ENCODE peak calls at places on chromosome 13, in ten cellular contexts. Q is left lung, S is right lobe of liver, K is epithelial cell of esophagus, H is MM.1S, E is IMR-90, G is adrenal gland, O is ovary, B is AG10803, Z is foreskin fibroblast. N is an unnamed sample.

GRCh38 chr13:34941436-34941834 is 635 bp upstream of the NBEA start:
- DNase-seq in G (no peak), K (no peak), B (no peak), S (no peak), E (no peak), Z (no peak), H (peak; percentile 17), O (no peak), Q (no peak), N (no peak)

GRCh38 chr13:19713186-19713965 is 69.4 kb downstream of the PSPC1 start:
- DNase-seq in Z (peak; percentile 30), G (no peak), K (peak; percentile 47), B (peak; percentile 46), H (no peak), O (no peak), S (no peak), E (peak; percentile 85), Q (no peak), N (peak; percentile 81)

GRCh38 chr13:98509271-98510155 is 67.4 kb downstream of the STK24 start:
- DNase-seq in B (peak; percentile 94), E (peak; percentile 92), K (peak; percentile 86), Q (no peak), G (peak; percentile 57), O (no peak), Z (peak; percentile 92), H (no peak), S (no peak), N (peak; percentile 90)

GRCh38 chr13:35475960-35476943 is at the start of gene MAB21L1:
- DNase-seq in K (peak; percentile 28), B (peak; percentile 82), Q (peak; percentile 34), E (peak; percentile 19), H (no peak), O (peak; percentile 27), G (no peak), S (no peak), Z (peak; percentile 91), N (peak; percentile 62)

GRCh38 chr13:59963383-59963782 is 200.3 kb downstream of the DIAPH3 start:
- DNase-seq in H (no peak), S (no peak), O (no peak), K (no peak), Q (no peak), Z (no peak), B (no peak), E (no peak), G (no peak), N (no peak)

GRCh38 chr13:80050252-80050651 is 290.7 kb downstream of the SPRY2 start:
- DNase-seq in Q (no peak), O (no peak), S (no peak), H (no peak), Z (no peak), G (no peak), E (peak; percentile 16), B (peak; percentile 31), K (no peak), N (peak; percentile 62)

GRCh38 chr13:102141625-102142472 is 260.0 kb downstream of the FGF14 start:
- DNase-seq in B (peak; percentile 20), Z (peak; percentile 25), S (no peak), K (peak; percentile 41), Q (no peak), G (no peak), O (no peak), E (peak; percentile 35), H (peak; percentile 27), N (peak; percentile 46)

GRCh38 chr13:57698851-57699250 is 67.3 kb downstream of the PCDH17 start:
- DNase-seq in H (no peak), B (no peak), S (no peak), O (no peak), E (no peak), G (no peak), K (no peak), Z (no peak), Q (no peak), N (no peak)

DNA sequence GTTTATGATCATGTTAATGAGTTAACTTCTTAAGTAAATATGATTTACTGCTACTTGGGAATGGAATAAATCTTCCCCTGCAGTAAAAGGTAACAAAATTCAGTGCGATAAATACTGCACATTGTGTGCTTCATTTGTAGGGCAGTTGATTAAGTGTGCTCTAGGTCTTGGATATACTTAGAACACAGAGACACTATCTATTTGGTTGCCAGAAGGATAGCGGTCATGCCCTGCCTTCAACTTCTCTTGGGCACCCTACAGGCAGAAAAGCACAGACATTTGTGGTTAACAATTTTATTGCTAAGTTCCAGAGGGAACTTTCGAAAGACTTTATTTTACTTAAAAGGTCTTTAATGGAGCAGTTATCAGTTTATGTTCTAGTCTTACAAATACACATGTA is 605.8 kb downstream of the PCDH9 start:
- DNase-seq in E (no peak), O (no peak), G (no peak), K (no peak), S (no peak), Z (no peak), B (no peak), H (no peak), Q (no peak), N (no peak)
- TF ChIP-seq CTCF in E (no peak), O (no peak), G (no peak), K (no peak), S (no peak), Z (no peak), B (no peak), H (no peak), Q (no peak), N (no peak)

DNA sequence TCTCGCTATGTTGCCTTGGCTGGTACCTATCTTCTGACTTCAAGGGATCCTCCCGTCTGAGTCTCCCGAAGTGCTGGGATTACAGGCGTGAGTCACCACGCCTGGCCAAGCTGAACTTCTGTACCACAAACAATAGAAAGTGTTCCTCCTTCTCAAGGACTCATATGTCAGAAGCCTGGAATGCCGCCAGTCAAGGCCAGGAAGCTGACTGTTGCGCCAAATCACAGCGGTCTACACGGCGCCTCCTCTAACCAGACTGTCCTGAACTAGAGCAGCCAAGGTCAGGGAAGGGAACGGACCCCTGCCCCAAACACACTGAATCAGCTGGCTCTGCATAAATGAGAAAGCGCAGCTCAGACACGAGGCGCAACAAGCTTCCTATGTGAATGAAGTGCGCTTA is 14.6 kb downstream of the RAB20 start:
- DNase-seq in S (peak; percentile 78), Q (peak; percentile 89), H (no peak), O (peak; percentile 96), Z (peak; percentile 49), E (peak; percentile 89), B (peak; percentile 87), K (peak; percentile 97), G (peak; percentile 97), N (peak; percentile 97)
- H3K4me3 ChIP-seq in S (no peak overlapping the region), Q (no peak overlapping the region), H (no peak overlapping the region), O (no peak overlapping the region), Z (no peak overlapping the region), E (no peak overlapping the region), B (no peak overlapping the region), K (no peak overlapping the region), G (no peak overlapping the region), N (no peak overlapping the region)

GRCh38 chr13:97434417-97435296 is 688 bp downstream of the RAP2A start:
- DNase-seq in K (peak; percentile 38), E (peak; percentile 20), Z (peak; percentile 15), H (peak; percentile 36), Q (no peak), B (no peak), S (peak; percentile 54), G (peak; percentile 35), O (peak; percentile 50), N (peak; percentile 37)

GRCh38 chr13:97433727-97434416 is at the start of gene RAP2A:
- DNase-seq in K (peak; percentile 92), S (peak; percentile 93), Z (peak; percentile 90), O (peak; percentile 92), B (peak; percentile 93), E (peak; percentile 91), H (peak; percentile 94), G (peak; percentile 92), Q (peak; percentile 96), N (peak; percentile 94)

GRCh38 chr13:97435794-97436193 is 1.8 kb downstream of the RAP2A start:
- DNase-seq in B (no peak), Q (no peak), K (peak; percentile 13), E (no peak), G (no peak), H (peak; percentile 13), S (no peak), O (no peak), Z (peak; percentile 14), N (peak; percentile 23)

GRCh38 chr13:97436845-97437244 is 2.9 kb downstream of the RAP2A start:
- DNase-seq in Q (no peak), B (no peak), S (no peak), O (no peak), K (no peak), Z (no peak), H (no peak), E (no peak), G (no peak), N (no peak)

DNA sequence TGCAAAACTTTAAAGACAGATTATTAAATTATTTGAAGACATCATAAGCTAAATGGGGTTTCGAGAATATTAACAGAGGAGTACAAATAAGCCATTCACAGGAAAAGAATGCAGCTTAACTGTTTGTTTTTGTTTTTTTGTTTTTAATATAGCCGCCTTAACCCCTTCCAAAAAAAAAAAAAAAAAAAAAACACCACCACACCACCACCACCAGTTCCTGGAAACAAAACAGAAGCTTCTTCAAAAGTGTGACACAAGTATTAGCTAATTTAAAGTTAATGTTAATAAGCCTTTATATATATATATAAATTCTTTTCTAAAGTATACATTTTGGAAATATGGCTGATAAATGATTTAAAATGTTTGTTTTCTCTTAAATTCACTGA is 1.3 kb downstream of the RAP2A start:
- DNase-seq in S (no peak), B (no peak), H (no peak), G (no peak), Z (no peak), K (no peak), Q (no peak), E (no peak), O (no peak), N (no peak)
- TF ChIP-seq CTCF in S (no peak), B (no peak), H (no peak), G (no peak), Z (no peak), K (no peak), Q (no peak), E (no peak), O (no peak), N (no peak)

GRCh38 chr13:77386880-77387606 is 60.1 kb upstream of the MYCBP2 start:
- DNase-seq in K (no peak), Z (peak; percentile 50), O (no peak), Q (no peak), E (peak; percentile 33), H (no peak), G (peak; percentile 23), B (peak; percentile 98), S (no peak), N (peak; percentile 76)

GRCh38 chr13:77388944-77389616 is 62.2 kb upstream of the MYCBP2 start:
- DNase-seq in G (no peak), B (no peak), H (no peak), Q (no peak), O (no peak), E (no peak), K (no peak), Z (no peak), S (no peak), N (no peak)

GRCh38 chr13:77389617-77389984 is 62.7 kb upstream of the MYCBP2 start:
- DNase-seq in Q (no peak), E (no peak), B (no peak), K (no peak), O (no peak), Z (no peak), G (no peak), H (no peak), S (no peak), N (no peak)

GRCh38 chr13:77386046-77386445 is 59.2 kb upstream of the MYCBP2 start:
- DNase-seq in S (no peak), G (no peak), Z (no peak), H (no peak), O (no peak), Q (no peak), E (no peak), B (peak; percentile 30), K (no peak), N (no peak)

GRCh38 chr13:77387607-77388200 is 60.8 kb upstream of the MYCBP2 start:
- DNase-seq in B (no peak), O (no peak), K (no peak), Q (no peak), S (peak; percentile 52), Z (no peak), H (no peak), G (no peak), E (no peak), N (no peak)
- H3K4me3 ChIP-seq in B (no peak overlapping the region), O (no peak overlapping the region), K (no peak overlapping the region), Q (no peak overlapping the region), S (no peak overlapping the region), Z (no peak overlapping the region), H (no peak overlapping the region), G (no peak overlapping the region), E (no peak overlapping the region), N (no peak overlapping the region)